ENCODE peak calls at places on chromosomes 16 and 17, in six cellular contexts. L, M, S, V, J and R are unnamed samples.

GRCh38 chr17:60421273-60422161 is 772 bp upstream of the CHCT1 start:
- DNase-seq in L (peak; percentile 55), M (no peak), S (peak; percentile 64), V (peak; percentile 75), J (peak; percentile 46), R (peak; percentile 47)

GRCh38 chr16:27639588-27640276 is 89.8 kb downstream of the KATNIP start:
- DNase-seq in L (peak; percentile 62), M (peak; percentile 79), S (peak; percentile 44), V (peak; percentile 26), J (peak; percentile 51), R (peak; percentile 68)

GRCh38 chr17:63698886-63699637 is 863 bp downstream of the LIMD2 start:
- DNase-seq in L (no peak), M (no peak), S (peak; percentile 82), V (peak; percentile 54), J (no peak), R (peak; percentile 31)

GRCh38 chr17:69609495-69610315 is 195.2 kb downstream of the MAP2K6 start:
- DNase-seq in L (peak; percentile 20), M (peak; percentile 6), S (peak; percentile 14), V (no peak), J (peak; percentile 28), R (no peak)

GRCh38 chr16:29925173-29925804 is 737 bp downstream of the KCTD13 start:
- DNase-seq in L (peak; percentile 30), M (no peak), S (no peak), V (no peak), J (peak; percentile 25), R (no peak)

GRCh38 chr17:36632916-36633846 is 31.8 kb downstream of the MRM1 start:
- DNase-seq in L (no peak), M (no peak), S (no peak), V (no peak), J (no peak), R (no peak)

GRCh38 chr17:37494401-37494831 is 4.7 kb downstream of the DUSP14 start:
- DNase-seq in L (no peak), M (no peak), S (no peak), V (no peak), J (no peak), R (no peak)

GRCh38 chr16:2819939-2820835 is 3.1 kb downstream of the PRSS21 start:
- DNase-seq in L (no peak), M (no peak), S (no peak), V (no peak), J (no peak), R (no peak)

GRCh38 chr16:11101283-11101682 is 154.7 kb downstream of the SOCS1 start:
- DNase-seq in L (no peak), M (no peak), S (no peak), V (no peak), J (no peak), R (no peak)

GRCh38 chr17:71970312-71970711 is 150.5 kb upstream of the SOX9 start:
- DNase-seq in L (peak; percentile 68), M (no peak), S (peak; percentile 55), V (no peak), J (no peak), R (no peak)

GRCh38 chr17:28698253-28698941 is 13.3 kb downstream of the PROCA1 start:
- DNase-seq in L (no peak), M (no peak), S (no peak), V (no peak), J (no peak), R (no peak)

GRCh38 chr17:7034955-7035590 is 742 bp upstream of the SLC16A13 start:
- DNase-seq in L (no peak), M (no peak), S (no peak), V (no peak), J (no peak), R (no peak)

GRCh38 chr16:74736531-74737157 is 36.0 kb upstream of the MLKL start:
- DNase-seq in L (no peak), M (no peak), S (no peak), V (no peak), J (no peak), R (no peak)

GRCh38 chr16:84161011-84161410 is 15.9 kb downstream of the DNAAF1 start:
- DNase-seq in L (no peak), M (no peak), S (no peak), V (no peak), J (no peak), R (no peak)

GRCh38 chr16:85355515-85355837 is 243.2 kb upstream of the CIBAR2 start:
- DNase-seq in L (no peak), M (no peak), S (no peak), V (no peak), J (no peak), R (no peak)

GRCh38 chr17:56699186-56699895 is 105.8 kb downstream of the NOG start:
- DNase-seq in L (peak; percentile 99), M (no peak), S (peak; percentile 92), V (peak; percentile 59), J (no peak), R (peak; percentile 57)

GRCh38 chr16:4306439-4307214 is 9.2 kb upstream of the GLIS2 start:
- DNase-seq in L (no peak), M (no peak), S (no peak), V (no peak), J (no peak), R (no peak)

GRCh38 chr16:79307214-79307613 is 293.3 kb downstream of the MAF start:
- DNase-seq in L (no peak), M (no peak), S (no peak), V (peak; percentile 47), J (peak; percentile 52), R (no peak)

GRCh38 chr17:40484285-40484972 is 17.0 kb downstream of the TNS4 start:
- DNase-seq in L (no peak), M (no peak), S (no peak), V (no peak), J (no peak), R (no peak)

GRCh38 chr17:40528692-40529417 is 27.4 kb upstream of the TNS4 start:
- DNase-seq in L (no peak), M (no peak), S (no peak), V (no peak), J (no peak), R (no peak)

GRCh38 chr16:85178006-85178591 is 65.8 kb upstream of the CIBAR2 start:
- DNase-seq in L (no peak), M (no peak), S (no peak), V (no peak), J (no peak), R (no peak)

GRCh38 chr17:61203765-61204164 is 195.9 kb upstream of the TBX2 start:
- DNase-seq in L (no peak), M (no peak), S (no peak), V (peak; percentile 40), J (no peak), R (no peak)

GRCh38 chr16:22937169-22937568 is 123.2 kb downstream of the HS3ST2 start:
- DNase-seq in L (no peak), M (no peak), S (no peak), V (no peak), J (no peak), R (no peak)

GRCh38 chr17:6343736-6344135 is 91.2 kb downstream of the AIPL1 start:
- DNase-seq in L (no peak), M (no peak), S (no peak), V (no peak), J (no peak), R (no peak)

GRCh38 chr16:66996324-66996982 is 8.1 kb downstream of the CES4A start:
- DNase-seq in L (no peak), M (no peak), S (no peak), V (peak; percentile 52), J (peak; percentile 96), R (peak; percentile 37)